ENCODE peak calls at places on chromosomes 5 and 9, in five cellular contexts. X is mesenchymal stem cell, B is neuronal stem cell, W is H1, A is trophoblast cell. G is an unnamed sample.

GRCh38 chr5:172569862-172570558 is 71.1 kb upstream of the NEURL1B start:
- DNase-seq in X (no peak), B (no peak), W (no peak), A (no peak), G (peak; percentile 53)

GRCh38 chr5:170886210-170886894 is 24.5 kb downstream of the RANBP17 start:
- DNase-seq in X (no peak), B (no peak), W (no peak), A (no peak), G (no peak)

GRCh38 chr5:87787640-87788039 is 374.9 kb upstream of the CCNH start:
- DNase-seq in X (no peak), B (peak; percentile 36), W (peak; percentile 54), A (no peak), G (peak; percentile 44)

GRCh38 chr9:98570663-98571440 is 137.9 kb downstream of the GABBR2 start:
- DNase-seq in X (no peak), B (no peak), W (no peak), A (no peak), G (peak; percentile 67)

GRCh38 chr5:156824241-156824640 is 25.9 kb upstream of the PPP1R2B start:
- DNase-seq in X (no peak), B (no peak), W (no peak), A (peak; percentile 86), G (no peak)

GRCh38 chr5:133841831-133842750 is 126.3 kb downstream of the C5orf15 start:
- DNase-seq in X (no peak), B (no peak), W (no peak), A (no peak), G (no peak)

GRCh38 chr9:9142001-9142400 is 1342.4 kb upstream of the DMAC1 start:
- DNase-seq in X (no peak), B (no peak), W (no peak), A (no peak), G (peak; percentile 30)

GRCh38 chr5:3411363-3411762 is 184.3 kb upstream of the IRX1 start:
- DNase-seq in X (no peak), B (no peak), W (no peak), A (no peak), G (no peak)

GRCh38 chr9:89431930-89432725 is 65.8 kb downstream of the SEMA4D start:
- DNase-seq in X (no peak), B (no peak), W (no peak), A (no peak), G (no peak)

GRCh38 chr9:26148128-26148527 is 469.9 kb upstream of the TUSC1 start:
- DNase-seq in X (no peak), B (no peak), W (no peak), A (no peak), G (no peak)

GRCh38 chr5:178454821-178455479 is 135.2 kb downstream of the COL23A1 start:
- DNase-seq in X (no peak), B (no peak), W (no peak), A (no peak), G (peak; percentile 32)

GRCh38 chr5:176817864-176818377 is 7.6 kb downstream of the UNC5A start:
- DNase-seq in X (peak; percentile 26), B (peak; percentile 82), W (peak; percentile 79), A (no peak), G (peak; percentile 81)

GRCh38 chr5:110807174-110807573 is 68.4 kb downstream of the SLC25A46 start:
- DNase-seq in X (peak; percentile 16), B (no peak), W (no peak), A (no peak), G (no peak)

GRCh38 chr9:30982301-30982700 is 1402.1 kb upstream of the ACO1 start:
- DNase-seq in X (peak; percentile 11), B (no peak), W (no peak), A (no peak), G (no peak)

GRCh38 chr5:60178101-60178500 is 284.6 kb upstream of the PDE4D start:
- DNase-seq in X (peak; percentile 5), B (no peak), W (no peak), A (no peak), G (no peak)

GRCh38 chr9:93826209-93826608 is 128.9 kb downstream of the BARX1 start:
- DNase-seq in X (no peak), B (no peak), W (peak; percentile 94), A (peak; percentile 65), G (peak; percentile 87)

GRCh38 chr5:417765-418559 is 25.0 kb upstream of the EXOC3 start:
- DNase-seq in X (no peak), B (no peak), W (no peak), A (no peak), G (no peak)

GRCh38 chr9:72271617-72272478 is 93.2 kb downstream of the ZFAND5 start:
- DNase-seq in X (peak; percentile 60), B (peak; percentile 57), W (peak; percentile 67), A (peak; percentile 43), G (peak; percentile 49)

GRCh38 chr9:22237497-22238363 is 208.9 kb upstream of the DMRTA1 start:
- DNase-seq in X (peak; percentile 91), B (no peak), W (no peak), A (peak; percentile 74), G (no peak)

GRCh38 chr9:131736440-131736839 is 3.4 kb downstream of the RAPGEF1 start:
- DNase-seq in X (no peak), B (no peak), W (no peak), A (no peak), G (no peak)

DNA sequence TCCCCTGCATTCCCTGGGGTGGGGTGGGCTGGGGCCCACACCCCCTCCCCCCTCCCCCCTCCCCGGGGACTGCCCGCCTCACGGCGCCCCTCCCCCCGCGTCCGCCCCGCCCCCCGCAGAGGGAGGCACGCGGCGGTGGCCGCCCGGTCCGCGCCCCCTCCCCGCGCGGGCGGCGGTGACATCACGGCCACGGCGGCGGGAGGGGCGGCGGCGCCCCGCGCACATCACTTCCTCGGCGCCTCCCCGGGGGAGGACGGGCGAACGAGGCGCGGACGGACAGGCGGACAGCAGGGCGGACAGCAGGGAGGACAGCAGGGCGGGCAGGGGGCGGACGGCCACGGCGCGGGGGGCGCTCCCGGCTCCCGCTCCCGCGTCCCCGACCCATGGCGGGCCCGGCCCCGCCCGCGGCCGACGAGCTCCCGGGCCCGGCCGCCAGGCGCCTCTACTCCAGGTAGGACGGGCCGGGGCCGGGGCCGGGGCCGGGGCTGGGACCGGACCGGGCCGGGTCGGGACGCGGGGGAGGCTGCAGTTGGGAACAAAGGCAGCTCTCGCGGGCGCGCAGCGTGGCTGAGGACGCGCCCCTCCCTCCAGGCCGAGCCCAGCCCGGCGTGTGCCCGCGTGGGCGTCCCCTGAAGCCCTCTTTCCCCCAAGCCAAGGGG is at the start of gene GPSM1:
- DNase-seq in X (peak; percentile 55), B (no peak), W (no peak), A (no peak), G (no peak)
- H3K9ac ChIP-seq in X (peak within 1 kb of the TSS; percentile 91), B (peak within 1 kb of the TSS; percentile 93), W (peak within 1 kb of the TSS; percentile 52), A (peak within 1 kb of the TSS; percentile 60), G (no peak within 1 kb of the TSS)

DNA sequence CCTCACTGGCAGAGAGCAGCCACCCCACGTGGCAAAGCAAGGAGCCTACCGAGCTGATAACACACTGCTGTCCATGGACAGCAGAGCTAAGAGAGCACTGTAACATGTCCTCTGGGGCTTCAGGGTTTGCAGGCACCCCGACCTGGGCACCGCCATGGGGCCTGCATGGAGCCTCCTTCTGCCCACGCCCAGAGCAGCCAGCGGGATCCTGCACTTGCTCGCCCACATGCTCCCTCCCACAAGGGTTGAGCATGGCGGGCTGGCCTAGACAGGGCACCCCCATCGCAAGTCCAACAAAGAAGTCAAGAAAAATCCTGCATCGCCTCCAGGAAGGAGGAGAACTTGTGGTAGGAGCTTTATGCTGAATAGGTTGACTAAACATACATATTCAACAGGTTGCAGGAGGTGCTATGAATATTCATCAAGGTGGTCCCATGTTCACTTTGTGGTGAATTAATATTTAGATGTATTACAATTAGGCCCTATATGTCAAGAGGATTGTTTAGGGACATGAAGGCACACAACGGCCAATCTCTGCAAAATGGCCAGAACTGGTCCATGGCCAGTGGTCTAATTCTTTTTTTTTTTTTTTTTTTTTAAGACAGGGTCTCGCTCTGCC is 3.8 kb upstream of the MIGA2 start:
- DNase-seq in X (no peak), B (no peak), W (no peak), A (no peak), G (no peak)
- H2BK12ac ChIP-seq in X (no peak overlapping the region), B (no peak overlapping the region), W (no peak overlapping the region), A (no peak overlapping the region), G (no peak overlapping the region)

GRCh38 chr5:75529185-75529584 is 17.5 kb downstream of the POLK start:
- DNase-seq in X (no peak), B (no peak), W (no peak), A (no peak), G (no peak)
- H3K4me2 ChIP-seq in X (no peak overlapping the region), B (no peak overlapping the region), W (no peak overlapping the region), A (no peak overlapping the region), G (no peak overlapping the region)

DNA sequence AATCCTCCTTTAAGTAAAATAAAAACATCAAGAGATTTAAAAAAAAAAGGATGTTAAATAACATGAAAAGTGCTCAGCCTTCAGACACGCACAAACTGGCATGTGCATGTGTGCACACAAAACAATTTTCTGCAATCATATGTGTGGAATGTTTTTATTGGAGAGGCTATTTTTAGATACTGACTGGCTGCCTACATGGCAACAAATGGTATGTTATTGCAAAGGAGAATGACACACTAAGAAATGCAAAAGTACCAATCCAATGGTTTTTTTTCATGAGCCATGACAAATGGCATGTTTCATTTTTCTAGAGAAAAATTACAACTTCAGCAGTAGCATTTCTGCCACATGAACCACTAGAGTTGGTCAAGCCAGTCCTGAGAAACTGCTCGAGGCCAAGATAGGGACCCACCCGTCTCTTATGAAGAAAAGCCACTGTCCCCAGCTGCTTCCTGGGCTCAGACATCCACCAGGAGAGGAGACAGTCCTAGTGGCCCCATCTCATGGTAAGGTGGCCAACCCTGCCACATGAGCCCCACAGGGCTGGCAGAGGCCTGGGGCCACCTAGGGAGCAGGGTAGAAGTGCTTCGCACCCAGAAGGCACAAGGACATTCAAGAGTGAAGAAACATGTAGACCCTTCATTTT is 116.4 kb downstream of the MYO10 start:
- DNase-seq in X (peak; percentile 80), B (no peak), W (no peak), A (peak; percentile 62), G (no peak)
- H3K9ac ChIP-seq in X (peak overlapping the region; percentile 32), B (no peak overlapping the region), W (no peak overlapping the region), A (no peak overlapping the region), G (no peak overlapping the region)

DNA sequence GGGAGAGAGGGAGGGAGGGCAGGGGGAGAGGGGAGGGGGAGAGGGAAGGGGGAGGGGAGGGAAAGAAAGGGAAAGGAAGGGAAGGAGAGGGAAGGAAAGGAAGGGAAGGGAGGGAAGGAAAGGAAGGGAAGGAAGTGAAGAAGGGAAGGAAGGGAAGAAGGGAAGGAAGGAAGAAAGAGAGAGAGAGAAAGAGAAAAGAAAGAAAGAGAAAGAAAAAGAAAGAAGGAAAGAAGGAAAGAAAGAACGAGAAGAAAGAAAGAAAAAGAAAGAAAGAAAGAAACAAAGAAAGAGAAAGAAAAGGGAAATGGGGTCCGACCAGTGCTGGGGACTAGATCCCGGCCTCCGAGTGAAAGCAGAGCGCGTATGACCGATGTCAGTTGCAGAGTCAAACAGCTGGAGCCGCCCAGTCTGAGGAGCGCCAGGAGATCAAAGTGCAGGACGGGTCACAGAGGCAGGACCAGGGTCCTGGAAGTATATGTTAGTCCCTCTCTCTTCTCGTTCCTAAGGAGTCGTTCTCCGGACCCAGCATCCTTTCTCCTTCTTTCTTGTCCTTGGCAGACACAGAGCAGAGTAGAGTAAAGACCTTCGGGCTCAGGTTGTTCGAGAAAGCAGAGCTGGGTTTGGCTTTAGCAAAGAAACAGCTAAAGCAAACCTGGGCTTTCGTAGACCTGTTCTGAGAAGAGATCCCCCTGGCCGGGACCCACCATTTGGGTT is 305.4 kb upstream of the MSX2 start:
- DNase-seq in X (peak; percentile 44), B (peak; percentile 18), W (peak; percentile 65), A (no peak), G (peak; percentile 69)
- H2BK12ac ChIP-seq in X (no peak overlapping the region), B (no peak overlapping the region), W (peak overlapping the region; percentile 45), A (peak overlapping the region; percentile 9), G (no peak overlapping the region)

G was measured in H9.